ENCODE peak calls at places on chromosome 16, in four cellular contexts. S is keratinocyte, K is IMR-90, A is K562. F is an unnamed sample.

GRCh38 chr16:69942099-69942491 is 9.0 kb upstream of the CLEC18A start:
- DNase-seq in S (no peak), K (no peak), A (no peak), F (no peak)

GRCh38 chr16:7390974-7391373 is 58.3 kb downstream of the RBFOX1 start:
- DNase-seq in S (no peak), K (no peak), A (no peak), F (no peak)

GRCh38 chr16:23666919-23667659 is 11.6 kb upstream of the PLK1 start:
- DNase-seq in S (no peak), K (no peak), A (peak; percentile 90), F (no peak)

GRCh38 chr16:85491798-85492616 is 121.1 kb upstream of the GSE1 start:
- DNase-seq in S (no peak), K (no peak), A (peak; percentile 50), F (no peak)

GRCh38 chr16:84332975-84333684 is 35.2 kb upstream of the ATP2C2 start:
- DNase-seq in S (no peak), K (no peak), A (no peak), F (no peak)

GRCh38 chr16:72997141-72997542 is 50.8 kb downstream of the ZFHX3 start:
- DNase-seq in S (no peak), K (peak; percentile 18), A (no peak), F (no peak)

GRCh38 chr16:48158296-48158695 is 2.5 kb upstream of the ABCC12 start:
- DNase-seq in S (peak; percentile 88), K (peak; percentile 75), A (peak; percentile 23), F (no peak)

GRCh38 chr16:85650864-85651811 is 37.6 kb downstream of the GINS2 start:
- DNase-seq in S (no peak), K (no peak), A (no peak), F (no peak)

GRCh38 chr16:23670137-23670776 is 8.4 kb upstream of the PLK1 start:
- DNase-seq in S (peak; percentile 71), K (peak; percentile 95), A (no peak), F (peak; percentile 48)

GRCh38 chr16:4506450-4506849 is 30.3 kb downstream of the HMOX2 start:
- DNase-seq in S (no peak), K (peak; percentile 82), A (peak; percentile 78), F (peak; percentile 77)

GRCh38 chr16:71479420-71479819 is 9.7 kb downstream of the ZNF19 start:
- DNase-seq in S (no peak), K (peak; percentile 34), A (peak; percentile 67), F (peak; percentile 19)

GRCh38 chr16:25838724-25839186 is 147.0 kb downstream of the HS3ST4 start:
- DNase-seq in S (no peak), K (peak; percentile 41), A (peak; percentile 56), F (peak; percentile 43)

GRCh38 chr16:69328854-69329316 is 1.5 kb downstream of the PDF start:
- DNase-seq in S (no peak), K (peak; percentile 62), A (no peak), F (peak; percentile 44)

GRCh38 chr16:81149614-81150013 is 53.4 kb upstream of the GCSH start:
- DNase-seq in S (no peak), K (no peak), A (no peak), F (no peak)

GRCh38 chr16:81140930-81141780 is 45.0 kb upstream of the GCSH start:
- DNase-seq in S (no peak), K (no peak), A (peak; percentile 61), F (no peak)

GRCh38 chr16:81148277-81148676 is 52.1 kb upstream of the GCSH start:
- DNase-seq in S (no peak), K (no peak), A (no peak), F (no peak)

GRCh38 chr16:81142864-81143263 is 46.7 kb upstream of the GCSH start:
- DNase-seq in S (no peak), K (no peak), A (no peak), F (no peak)

GRCh38 chr16:81143921-81144471 is 47.8 kb upstream of the GCSH start:
- DNase-seq in S (peak; percentile 78), K (no peak), A (no peak), F (no peak)
- H3K9me1 ChIP-seq in S (no peaks in the 10 kb centered on the region), K (no peaks in the 10 kb centered on the region), A (peaks cover 3% of the 10 kb centered on the region), F (no peaks in the 10 kb centered on the region)

DNA sequence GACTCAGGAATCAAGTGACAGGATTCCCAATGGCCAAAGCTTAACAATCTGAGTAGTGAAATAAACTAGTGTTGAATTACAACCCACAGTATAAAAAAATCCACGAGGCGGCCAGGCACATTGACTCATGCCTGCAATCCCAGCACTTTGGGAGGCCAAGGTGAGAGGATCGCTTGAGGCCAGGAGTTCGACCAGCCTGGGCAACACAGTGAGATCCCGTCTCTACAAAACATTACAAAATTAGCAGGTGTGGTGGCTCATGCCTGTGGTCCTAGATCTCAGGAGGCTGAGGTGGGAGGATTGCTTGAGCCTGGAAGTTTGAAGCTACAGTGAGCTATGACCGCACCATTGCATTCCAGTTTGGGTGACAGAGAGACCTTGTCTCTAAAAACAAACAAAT is 133.8 kb downstream of the CPPED1 start:
- DNase-seq in S (no peak), K (no peak), A (no peak), F (no peak)
- H3K9me1 ChIP-seq in S (no peaks in the 10 kb centered on the region), K (no peaks in the 10 kb centered on the region), A (no peaks in the 10 kb centered on the region), F (no peaks in the 10 kb centered on the region)

GRCh38 chr16:61391835-61392234 is 644.4 kb downstream of the CDH8 start:
- DNase-seq in S (no peak), K (no peak), A (no peak), F (no peak)
- H3K9me1 ChIP-seq in S (no peaks in the 10 kb centered on the region), K (no peaks in the 10 kb centered on the region), A (no peaks in the 10 kb centered on the region), F (no peaks in the 10 kb centered on the region)

DNA sequence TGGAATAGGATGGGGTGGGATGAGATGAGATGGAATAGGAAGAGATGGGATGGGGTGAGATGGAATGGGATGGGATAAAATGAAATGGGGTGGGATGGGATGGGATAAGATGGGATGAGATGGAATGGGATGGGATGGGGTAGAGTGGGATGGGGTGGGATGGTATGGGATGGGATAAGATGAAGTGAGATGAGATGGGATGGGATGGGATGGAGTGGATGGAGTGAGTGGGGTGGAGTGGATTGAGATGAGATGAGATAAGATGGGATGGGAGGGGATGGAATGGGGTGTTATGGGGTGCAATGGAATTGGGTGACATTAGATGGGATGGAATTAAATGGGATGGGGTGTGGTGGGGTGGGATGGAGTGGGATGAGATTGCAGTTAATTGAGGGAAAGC is 279.2 kb upstream of the CDH5 start:
- DNase-seq in S (no peak), K (no peak), A (no peak), F (no peak)
- H3K9me1 ChIP-seq in S (no peaks in the 10 kb centered on the region), K (peaks cover 2% of the 10 kb centered on the region), A (no peaks in the 10 kb centered on the region), F (no peaks in the 10 kb centered on the region)

GRCh38 chr16:54632821-54633220 is 297.8 kb upstream of the IRX5 start:
- DNase-seq in S (no peak), K (no peak), A (no peak), F (no peak)

GRCh38 chr16:54628796-54629625 is 301.7 kb upstream of the IRX5 start:
- DNase-seq in S (no peak), K (no peak), A (no peak), F (no peak)

GRCh38 chr16:54632322-54632721 is 298.3 kb upstream of the IRX5 start:
- DNase-seq in S (no peak), K (no peak), A (no peak), F (no peak)

GRCh38 chr16:54627616-54628015 is 303.0 kb upstream of the IRX5 start:
- DNase-seq in S (no peak), K (no peak), A (no peak), F (no peak)

GRCh38 chr16:54630284-54630967 is 300.2 kb upstream of the IRX5 start:
- DNase-seq in S (no peak), K (no peak), A (no peak), F (no peak)
- H3K9me1 ChIP-seq in S (no peaks in the 10 kb centered on the region), K (no peaks in the 10 kb centered on the region), A (no peaks in the 10 kb centered on the region), F (no peaks in the 10 kb centered on the region)

GRCh38 chr16:1973461-1974156 is 1.8 kb downstream of the TBL3 start:
- DNase-seq in S (no peak), K (no peak), A (no peak), F (no peak)
- H3K9me1 ChIP-seq in S (no peaks in the 10 kb centered on the region), K (peaks cover 3% of the 10 kb centered on the region), A (no peaks in the 10 kb centered on the region), F (no peaks in the 10 kb centered on the region)

DNA sequence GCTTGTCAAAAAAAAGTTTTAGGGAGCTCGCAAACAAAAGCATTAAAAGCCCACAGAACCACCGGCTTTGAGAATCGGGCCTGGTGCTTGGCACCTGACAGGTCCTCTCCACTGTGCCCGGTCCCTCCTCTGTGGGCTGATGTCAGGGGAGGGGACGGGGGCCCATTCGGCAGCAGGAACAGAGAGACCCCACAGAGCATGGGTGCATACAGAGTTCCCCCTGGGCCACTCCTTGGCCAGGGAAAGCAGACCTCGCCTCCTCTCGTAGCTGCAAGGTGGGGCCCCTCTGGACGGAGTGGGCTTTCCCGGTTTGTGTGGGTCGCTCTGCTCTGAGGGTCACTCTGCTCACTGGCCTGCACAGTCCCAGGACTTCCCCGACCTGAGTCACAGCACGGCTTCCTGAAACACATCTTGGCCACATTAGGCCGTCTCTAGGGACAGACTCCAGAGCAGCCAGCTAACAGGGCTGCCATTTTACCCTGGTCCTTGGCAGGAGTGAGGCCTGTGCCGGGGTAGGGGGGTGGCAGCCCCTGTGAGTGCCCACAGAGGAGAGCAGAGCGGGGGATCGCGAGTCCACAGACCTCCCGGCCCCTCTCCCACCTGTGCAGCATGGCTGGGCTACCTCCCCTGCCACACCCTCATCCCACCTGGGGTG is 11.1 kb downstream of the CBFA2T3 start:
- DNase-seq in S (no peak), K (no peak), A (no peak), F (no peak)
- H3K9me1 ChIP-seq in S (no peaks in the 10 kb centered on the region), K (no peaks in the 10 kb centered on the region), A (no peaks in the 10 kb centered on the region), F (no peaks in the 10 kb centered on the region)

GRCh38 chr16:82657239-82657638 is 30.5 kb downstream of the CDH13 start:
- DNase-seq in S (no peak), K (peak; percentile 79), A (no peak), F (no peak)
- H3K9me1 ChIP-seq in S (no peaks in the 10 kb centered on the region), K (peaks cover 20% of the 10 kb centered on the region), A (no peaks in the 10 kb centered on the region), F (no peaks in the 10 kb centered on the region)

F was measured in endothelial cell of umbilical vein.